ENCODE peak calls at places on chromosome 21, in five cellular contexts. R is mesenchymal stem cell, T is trophoblast cell, A is neuronal stem cell, O is H1. L is an unnamed sample.

GRCh38 chr21:27580276-27580675 is 613.4 kb upstream of the ADAMTS5 start:
- DNase-seq in R (no peak), T (no peak), A (no peak), O (no peak), L (no peak)

GRCh38 chr21:41612674-41613250 is 104.8 kb upstream of the TMPRSS2 start:
- DNase-seq in R (peak), T (peak), A (peak), O (peak), L (peak)

GRCh38 chr21:36166705-36167104 is 10.1 kb downstream of the DOP1B start:
- DNase-seq in R (no peak), T (peak), A (no peak), O (no peak), L (peak)

GRCh38 chr21:44487831-44488230 is 32.5 kb downstream of the LRRC3 start:
- DNase-seq in R (peak), T (peak), A (no peak), O (peak), L (no peak)

GRCh38 chr21:46599251-46599572 is 5.7 kb downstream of the S100B start:
- DNase-seq in R (peak), T (peak), A (peak), O (no peak), L (no peak)

GRCh38 chr21:46375560-46376230 is 51.7 kb downstream of the PCNT start:
- DNase-seq in R (no peak), T (no peak), A (no peak), O (no peak), L (no peak)

GRCh38 chr21:21200103-21200938 is 202.1 kb downstream of the NCAM2 start:
- DNase-seq in R (peak), T (peak), A (no peak), O (no peak), L (no peak)

GRCh38 chr21:27418338-27418737 is 451.4 kb upstream of the ADAMTS5 start:
- DNase-seq in R (no peak), T (peak), A (no peak), O (no peak), L (no peak)

GRCh38 chr21:46096596-46096981 is 1.3 kb upstream of the COL6A2 start:
- DNase-seq in R (no peak), T (no peak), A (no peak), O (peak), L (peak)

GRCh38 chr21:46171585-46171984 is 12.7 kb downstream of the SPATC1L start:
- DNase-seq in R (no peak), T (no peak), A (no peak), O (no peak), L (no peak)

GRCh38 chr21:45262616-45263015 is 25.1 kb downstream of the POFUT2 start:
- DNase-seq in R (no peak), T (peak), A (no peak), O (peak), L (peak)

GRCh38 chr21:45125347-45125746 is 51.0 kb downstream of the ADARB1 start:
- DNase-seq in R (no peak), T (no peak), A (no peak), O (no peak), L (no peak)

GRCh38 chr21:14382486-14382834 is 486 bp downstream of the HSPA13 start:
- DNase-seq in R (no peak), T (no peak), A (no peak), O (no peak), L (no peak)

GRCh38 chr21:44305691-44306090 is 5.8 kb downstream of the PFKL start:
- DNase-seq in R (no peak), T (no peak), A (no peak), O (no peak), L (no peak)

GRCh38 chr21:16195476-16195875 is 465.7 kb downstream of the USP25 start:
- DNase-seq in R (peak), T (no peak), A (no peak), O (no peak), L (no peak)

GRCh38 chr21:35420658-35421057 is 371.6 kb upstream of the RUNX1 start:
- DNase-seq in R (no peak), T (no peak), A (no peak), O (no peak), L (no peak)

GRCh38 chr21:46211376-46211775 is 17.2 kb downstream of the LSS start:
- DNase-seq in R (no peak), T (no peak), A (no peak), O (no peak), L (no peak)

GRCh38 chr21:45963225-45963555 is 18.4 kb upstream of the COL6A1 start:
- DNase-seq in R (no peak), T (no peak), A (no peak), O (no peak), L (no peak)

GRCh38 chr21:16455978-16456377 is 726.2 kb downstream of the USP25 start:
- DNase-seq in R (no peak), T (no peak), A (no peak), O (no peak), L (no peak)

GRCh38 chr21:44497641-44498243 is 42.3 kb downstream of the KRTAP10-1 start:
- DNase-seq in R (no peak), T (no peak), A (no peak), O (no peak), L (no peak)

GRCh38 chr21:41611966-41612606 is 104.1 kb upstream of the TMPRSS2 start:
- DNase-seq in R (no peak), T (peak), A (no peak), O (peak), L (peak)

GRCh38 chr21:23812485-23812884 is 1794.8 kb downstream of the MRPL39 start:
- DNase-seq in R (no peak), T (no peak), A (no peak), O (no peak), L (no peak)

GRCh38 chr21:15088483-15088882 is 23.7 kb upstream of the NRIP1 start:
- DNase-seq in R (no peak), T (no peak), A (no peak), O (no peak), L (no peak)

GRCh38 chr21:41638201-41638790 is 128.6 kb downstream of the RIPK4 start:
- DNase-seq in R (no peak), T (no peak), A (no peak), O (no peak), L (no peak)

GRCh38 chr21:36773111-36773510 is 74.2 kb downstream of the SIM2 start:
- DNase-seq in R (peak), T (no peak), A (no peak), O (no peak), L (no peak)

GRCh38 chr21:34881894-34882371 is 167.2 kb downstream of the RUNX1 start:
- DNase-seq in R (peak), T (peak), A (no peak), O (no peak), L (no peak)

GRCh38 chr21:36381841-36382589 is 3.2 kb upstream of the CHAF1B start:
- DNase-seq in R (no peak), T (no peak), A (no peak), O (no peak), L (no peak)

GRCh38 chr21:33189845-33190244 is 39.9 kb upstream of the IFNAR2 start:
- DNase-seq in R (no peak), T (no peak), A (no peak), O (no peak), L (no peak)

GRCh38 chr21:33189237-33189636 is 40.5 kb upstream of the IFNAR2 start:
- DNase-seq in R (no peak), T (no peak), A (no peak), O (no peak), L (no peak)

DNA sequence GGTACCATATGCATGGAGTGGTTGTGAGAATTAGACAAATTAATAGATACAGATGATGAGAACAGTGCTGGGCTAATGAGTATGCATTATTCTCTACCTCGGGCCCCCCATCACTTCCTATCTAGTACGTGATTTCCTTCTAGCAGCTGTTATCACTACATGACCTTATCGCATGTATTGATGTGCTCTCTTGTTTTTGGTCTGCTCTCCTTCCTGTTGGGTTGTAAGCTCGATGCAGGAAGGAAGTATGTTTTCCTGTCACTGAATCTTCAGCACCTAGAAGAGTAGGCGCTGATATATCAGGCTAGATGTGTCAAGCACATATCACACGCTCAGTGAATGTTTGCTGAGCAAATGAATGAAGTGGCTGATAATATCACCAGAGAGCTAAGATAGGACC is 43.9 kb upstream of the IFNAR2 start:
- DNase-seq in R (no peak), T (no peak), A (no peak), O (no peak), L (no peak)
- H2BK12ac ChIP-seq in R (no peak), T (no peak), A (no peak), O (no peak), L (no peak)

GRCh38 chr21:31449912-31450535 is 106.0 kb upstream of the TIAM1 start:
- DNase-seq in R (no peak), T (no peak), A (no peak), O (no peak), L (no peak)
- H2BK12ac ChIP-seq in R (no peak), T (no peak), A (no peak), O (no peak), L (no peak)

GRCh38 chr21:31334648-31335121 is 9.4 kb downstream of the TIAM1 start:
- DNase-seq in R (no peak), T (peak), A (no peak), O (no peak), L (no peak)

GRCh38 chr21:31330144-31330483 is 13.9 kb downstream of the TIAM1 start:
- DNase-seq in R (no peak), T (no peak), A (no peak), O (no peak), L (no peak)

GRCh38 chr21:31329431-31330143 is 14.5 kb downstream of the TIAM1 start:
- DNase-seq in R (no peak), T (no peak), A (no peak), O (no peak), L (no peak)

GRCh38 chr21:31331231-31331630 is 12.8 kb downstream of the TIAM1 start:
- DNase-seq in R (no peak), T (peak), A (no peak), O (no peak), L (no peak)

DNA sequence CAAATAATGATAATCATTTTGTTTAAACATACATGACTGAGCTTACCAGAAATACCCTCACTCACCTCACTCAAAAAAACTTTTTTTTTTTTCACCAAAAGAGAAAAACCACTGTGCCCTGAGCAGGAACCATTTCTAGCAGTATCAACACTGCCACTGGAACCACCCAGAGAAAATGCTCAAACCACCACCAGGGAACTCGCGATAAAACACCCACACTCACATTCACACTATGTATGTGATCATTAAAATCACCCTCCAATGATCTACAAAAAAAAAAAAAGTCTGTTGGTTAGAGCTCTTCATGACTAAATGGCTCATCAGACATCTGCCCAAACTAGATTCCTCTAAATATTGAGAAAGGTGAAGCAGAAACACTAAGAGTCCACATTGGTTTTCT is 11.5 kb downstream of the TIAM1 start:
- DNase-seq in R (no peak), T (no peak), A (no peak), O (no peak), L (no peak)
- H2BK12ac ChIP-seq in R (no peak), T (no peak), A (no peak), O (no peak), L (no peak)

GRCh38 chr21:31900121-31900895 is 27.5 kb downstream of the HUNK start:
- DNase-seq in R (no peak), T (no peak), A (no peak), O (no peak), L (no peak)

GRCh38 chr21:31903896-31904295 is 31.1 kb downstream of the HUNK start:
- DNase-seq in R (no peak), T (no peak), A (no peak), O (no peak), L (no peak)

GRCh38 chr21:31898898-31899630 is 26.2 kb downstream of the HUNK start:
- DNase-seq in R (peak), T (no peak), A (no peak), O (no peak), L (no peak)

GRCh38 chr21:31902438-31902837 is 29.6 kb downstream of the HUNK start:
- DNase-seq in R (no peak), T (no peak), A (no peak), O (no peak), L (no peak)

DNA sequence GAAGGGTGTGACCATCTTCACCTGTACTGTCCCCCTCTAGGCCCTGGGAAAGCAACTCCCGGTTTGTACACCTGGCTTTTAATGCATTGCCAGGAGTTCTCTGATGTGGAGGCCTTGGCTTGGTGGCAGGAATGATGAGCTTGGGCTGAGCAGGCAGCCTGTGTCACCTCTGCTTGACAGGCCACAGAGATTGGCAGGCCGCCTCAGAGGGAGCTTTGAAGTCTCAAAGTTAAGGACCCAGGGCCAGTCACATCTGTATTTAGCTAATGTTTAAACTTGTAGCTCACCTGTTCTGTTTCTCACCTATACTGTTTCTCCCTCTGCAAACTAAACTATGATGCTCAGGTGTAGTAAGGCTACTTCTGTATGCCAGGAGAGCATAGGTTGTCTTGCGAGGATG is 28.5 kb downstream of the HUNK start:
- DNase-seq in R (no peak), T (no peak), A (no peak), O (no peak), L (no peak)
- H2BK12ac ChIP-seq in R (no peak), T (no peak), A (no peak), O (no peak), L (no peak)

GRCh38 chr21:38654580-38654979 is 151.1 kb upstream of the ETS2 start:
- DNase-seq in R (no peak), T (no peak), A (no peak), O (no peak), L (no peak)

GRCh38 chr21:38649120-38649519 is 150.8 kb upstream of the ERG start:
- DNase-seq in R (no peak), T (no peak), A (no peak), O (no peak), L (no peak)

GRCh38 chr21:38651570-38651969 is 153.3 kb upstream of the ERG start:
- DNase-seq in R (no peak), T (no peak), A (no peak), O (no peak), L (no peak)

GRCh38 chr21:38652396-38652795 is 153.3 kb upstream of the ETS2 start:
- DNase-seq in R (no peak), T (peak), A (no peak), O (no peak), L (no peak)
- H2BK12ac ChIP-seq in R (no peak), T (no peak), A (no peak), O (no peak), L (no peak)

GRCh38 chr21:42854246-42855010 is 24.9 kb downstream of the WDR4 start:
- DNase-seq in R (no peak), T (no peak), A (no peak), O (no peak), L (no peak)
- H2BK12ac ChIP-seq in R (no peak), T (no peak), A (no peak), O (no peak), L (no peak)

GRCh38 chr21:28725396-28725795 is 267.3 kb downstream of the LTN1 start:
- DNase-seq in R (no peak), T (no peak), A (no peak), O (no peak), L (no peak)
- H2BK12ac ChIP-seq in R (no peak), T (no peak), A (no peak), O (no peak), L (no peak)

GRCh38 chr21:33860332-33860879 is 55.2 kb downstream of the ATP5PO start:
- DNase-seq in R (no peak), T (no peak), A (no peak), O (no peak), L (no peak)

GRCh38 chr21:33856893-33857527 is 58.6 kb downstream of the ATP5PO start:
- DNase-seq in R (no peak), T (no peak), A (no peak), O (no peak), L (no peak)

GRCh38 chr21:33857846-33858671 is 57.5 kb downstream of the ATP5PO start:
- DNase-seq in R (no peak), T (no peak), A (no peak), O (peak), L (peak)

GRCh38 chr21:33859373-33860102 is 56.1 kb downstream of the ATP5PO start:
- DNase-seq in R (no peak), T (no peak), A (no peak), O (no peak), L (no peak)

GRCh38 chr21:33858672-33859372 is 56.8 kb downstream of the ATP5PO start:
- DNase-seq in R (no peak), T (no peak), A (no peak), O (no peak), L (no peak)
- H2BK12ac ChIP-seq in R (no peak), T (no peak), A (no peak), O (no peak), L (no peak)

DNA sequence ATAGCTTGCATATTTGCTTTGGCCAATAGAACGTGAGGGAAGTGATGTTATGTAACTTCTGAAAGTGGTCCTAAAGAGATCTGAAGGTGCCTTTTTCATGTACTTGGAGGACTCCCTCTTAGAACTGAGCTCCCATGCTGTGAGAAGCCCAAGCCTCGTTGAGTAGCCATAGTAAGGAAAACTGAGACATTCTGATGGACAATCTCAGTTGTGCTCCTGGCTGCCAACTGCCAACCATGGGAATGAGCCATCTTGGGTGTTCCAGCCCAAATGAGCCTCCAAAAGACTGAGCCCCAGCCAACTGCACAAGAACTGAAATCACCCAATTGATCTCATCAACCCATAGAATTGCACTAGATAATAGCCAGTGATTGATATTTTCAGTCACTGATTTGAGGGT is 106.7 kb downstream of the MRPL39 start:
- DNase-seq in R (no peak), T (no peak), A (no peak), O (no peak), L (no peak)
- H2BK12ac ChIP-seq in R (no peak), T (no peak), A (no peak), O (no peak), L (no peak)